ENCODE peak calls at places on chromosomes 2 and 18, in seven cellular contexts. One of them, this sample, is unnamed.
A peak's percentile ranks its signal among the peaks of the same experiment; 100 is the strongest.

GRCh38 chr2:85889648-85890281 is 975 bp upstream of the ST3GAL5 start:
- DNase-seq in GM04504: no peak
- DNase-seq in RWPE1: no peak
- DNase-seq in naive thymus-derived CD8-positive, alpha-beta T cell: no peak
- DNase-seq in ureter: peak; percentile 52
- DNase-seq in NCI-H2081: no peak
- DNase-seq in NCI-H460: no peak
- DNase-seq in this sample: peak; percentile 38

GRCh38 chr2:106363788-106364187 is 104.4 kb downstream of the RGPD3 start:
- DNase-seq in GM04504: no peak
- DNase-seq in RWPE1: no peak
- DNase-seq in naive thymus-derived CD8-positive, alpha-beta T cell: no peak
- DNase-seq in ureter: no peak
- DNase-seq in NCI-H2081: no peak
- DNase-seq in NCI-H460: no peak
- DNase-seq in this sample: no peak

GRCh38 chr2:54775710-54776109 is 52.2 kb downstream of the EML6 start:
- DNase-seq in GM04504: no peak
- DNase-seq in RWPE1: no peak
- DNase-seq in naive thymus-derived CD8-positive, alpha-beta T cell: no peak
- DNase-seq in ureter: no peak
- DNase-seq in NCI-H2081: no peak
- DNase-seq in NCI-H460: no peak
- DNase-seq in this sample: no peak

GRCh38 chr2:17672583-17673317 is 80.9 kb downstream of the SMC6 start:
- DNase-seq in GM04504: peak; percentile 35
- DNase-seq in RWPE1: peak; percentile 33
- DNase-seq in naive thymus-derived CD8-positive, alpha-beta T cell: no peak
- DNase-seq in ureter: no peak
- DNase-seq in NCI-H2081: no peak
- DNase-seq in NCI-H460: no peak
- DNase-seq in this sample: no peak

GRCh38 chr2:181742908-181743722 is 62.8 kb upstream of the NEUROD1 start:
- DNase-seq in GM04504: peak; percentile 32
- DNase-seq in RWPE1: peak; percentile 42
- DNase-seq in naive thymus-derived CD8-positive, alpha-beta T cell: peak; percentile 41
- DNase-seq in ureter: peak; percentile 46
- DNase-seq in NCI-H2081: peak; percentile 55
- DNase-seq in NCI-H460: peak; percentile 71
- DNase-seq in this sample: peak; percentile 18

GRCh38 chr2:55119711-55120487 is 69.6 kb upstream of the RTN4 start:
- DNase-seq in GM04504: no peak
- DNase-seq in RWPE1: no peak
- DNase-seq in naive thymus-derived CD8-positive, alpha-beta T cell: no peak
- DNase-seq in ureter: no peak
- DNase-seq in NCI-H2081: no peak
- DNase-seq in NCI-H460: no peak
- DNase-seq in this sample: no peak

GRCh38 chr18:3920832-3921231 is 470.9 kb downstream of the TGIF1 start:
- DNase-seq in GM04504: no peak
- DNase-seq in RWPE1: no peak
- DNase-seq in naive thymus-derived CD8-positive, alpha-beta T cell: no peak
- DNase-seq in ureter: no peak
- DNase-seq in NCI-H2081: no peak
- DNase-seq in NCI-H460: no peak
- DNase-seq in this sample: no peak

GRCh38 chr18:3040881-3041280 is 27.9 kb upstream of the LPIN2 start:
- DNase-seq in GM04504: no peak
- DNase-seq in RWPE1: no peak
- DNase-seq in naive thymus-derived CD8-positive, alpha-beta T cell: no peak
- DNase-seq in ureter: no peak
- DNase-seq in NCI-H2081: no peak
- DNase-seq in NCI-H460: no peak
- DNase-seq in this sample: no peak

GRCh38 chr2:231394201-231395141 is 1.0 kb upstream of the B3GNT7 start:
- DNase-seq in GM04504: no peak
- DNase-seq in RWPE1: no peak
- DNase-seq in naive thymus-derived CD8-positive, alpha-beta T cell: no peak
- DNase-seq in ureter: no peak
- DNase-seq in NCI-H2081: no peak
- DNase-seq in NCI-H460: no peak
- DNase-seq in this sample: peak; percentile 75

GRCh38 chr2:147844691-147845607 is at the start of gene ACVR2A:
- DNase-seq in GM04504: no peak
- DNase-seq in RWPE1: peak; percentile 55
- DNase-seq in naive thymus-derived CD8-positive, alpha-beta T cell: peak; percentile 60
- DNase-seq in ureter: peak; percentile 51
- DNase-seq in NCI-H2081: peak; percentile 75
- DNase-seq in NCI-H460: peak; percentile 23
- DNase-seq in this sample: no peak

GRCh38 chr2:220227272-220227920 is 600.0 kb downstream of the SLC4A3 start:
- DNase-seq in GM04504: peak; percentile 76
- DNase-seq in RWPE1: peak; percentile 15
- DNase-seq in naive thymus-derived CD8-positive, alpha-beta T cell: no peak
- DNase-seq in ureter: no peak
- DNase-seq in NCI-H2081: no peak
- DNase-seq in NCI-H460: no peak
- DNase-seq in this sample: no peak

GRCh38 chr2:206515580-206515979 is 72.2 kb downstream of the ADAM23 start:
- DNase-seq in GM04504: no peak
- DNase-seq in RWPE1: no peak
- DNase-seq in naive thymus-derived CD8-positive, alpha-beta T cell: no peak
- DNase-seq in ureter: no peak
- DNase-seq in NCI-H2081: no peak
- DNase-seq in NCI-H460: no peak
- DNase-seq in this sample: no peak

GRCh38 chr2:219736196-219736595 is 108.8 kb downstream of the SLC4A3 start:
- DNase-seq in GM04504: peak; percentile 47
- DNase-seq in RWPE1: peak; percentile 64
- DNase-seq in naive thymus-derived CD8-positive, alpha-beta T cell: no peak
- DNase-seq in ureter: no peak
- DNase-seq in NCI-H2081: peak; percentile 69
- DNase-seq in NCI-H460: peak; percentile 74
- DNase-seq in this sample: peak; percentile 24

GRCh38 chr18:13934676-13935075 is 19.3 kb upstream of the MC2R start:
- DNase-seq in GM04504: no peak
- DNase-seq in RWPE1: no peak
- DNase-seq in naive thymus-derived CD8-positive, alpha-beta T cell: no peak
- DNase-seq in ureter: no peak
- DNase-seq in NCI-H2081: no peak
- DNase-seq in NCI-H460: no peak
- DNase-seq in this sample: no peak

GRCh38 chr2:69493268-69493667 is 56.0 kb upstream of the NFU1 start:
- DNase-seq in GM04504: no peak
- DNase-seq in RWPE1: no peak
- DNase-seq in naive thymus-derived CD8-positive, alpha-beta T cell: no peak
- DNase-seq in ureter: no peak
- DNase-seq in NCI-H2081: peak; percentile 64
- DNase-seq in NCI-H460: no peak
- DNase-seq in this sample: no peak

GRCh38 chr2:38428940-38429339 is 51.9 kb upstream of the ATL2 start:
- DNase-seq in GM04504: no peak
- DNase-seq in RWPE1: no peak
- DNase-seq in naive thymus-derived CD8-positive, alpha-beta T cell: no peak
- DNase-seq in ureter: no peak
- DNase-seq in NCI-H2081: no peak
- DNase-seq in NCI-H460: no peak
- DNase-seq in this sample: no peak

GRCh38 chr2:118003396-118003824 is 10.5 kb downstream of the CCDC93 start:
- DNase-seq in GM04504: peak; percentile 69
- DNase-seq in RWPE1: peak; percentile 48
- DNase-seq in naive thymus-derived CD8-positive, alpha-beta T cell: peak; percentile 74
- DNase-seq in ureter: peak; percentile 64
- DNase-seq in NCI-H2081: peak; percentile 72
- DNase-seq in NCI-H460: peak; percentile 78
- DNase-seq in this sample: peak; percentile 81

GRCh38 chr18:68660355-68661183 is 54.3 kb downstream of the TMX3 start:
- DNase-seq in GM04504: peak; percentile 28
- DNase-seq in RWPE1: peak; percentile 32
- DNase-seq in naive thymus-derived CD8-positive, alpha-beta T cell: peak; percentile 44
- DNase-seq in ureter: no peak
- DNase-seq in NCI-H2081: peak; percentile 44
- DNase-seq in NCI-H460: peak; percentile 33
- DNase-seq in this sample: no peak

GRCh38 chr2:158102446-158102845 is 770 bp downstream of the UPP2 start:
- DNase-seq in GM04504: no peak
- DNase-seq in RWPE1: no peak
- DNase-seq in naive thymus-derived CD8-positive, alpha-beta T cell: no peak
- DNase-seq in ureter: no peak
- DNase-seq in NCI-H2081: no peak
- DNase-seq in NCI-H460: no peak
- DNase-seq in this sample: no peak